ENCODE peak calls at places on chromosomes 13 and 19, in eight cellular contexts. One of them, this sample, is unnamed.

GRCh38 chr13:89163081-89163480 is 1491.9 kb downstream of the SLITRK5 start:
- DNase-seq in nephron progenitor cell: no peak
- DNase-seq in stimulated activated naive CD4-positive, alpha-beta T cell: no peak
- DNase-seq in astrocyte: no peak
- DNase-seq in stimulated activated CD4-positive, alpha-beta T cell treated with anti-CD3 and anti-CD28 coated beads, Interleukin-12 subunit alpha, Interleukin-12 subunit beta, amount 100 ng/mL, for 24 hours: no peak
- DNase-seq in CD4-positive, CD25-positive, alpha-beta regulatory T cell: no peak
- DNase-seq in mucosa of descending colon: no peak
- DNase-seq in activated naive CD4-positive, alpha-beta T cell: no peak
- DNase-seq in this sample: peak

GRCh38 chr13:26727633-26728032 is 33.0 kb downstream of the GPR12 start:
- DNase-seq in nephron progenitor cell: no peak
- DNase-seq in stimulated activated naive CD4-positive, alpha-beta T cell: no peak
- DNase-seq in astrocyte: no peak
- DNase-seq in stimulated activated CD4-positive, alpha-beta T cell treated with anti-CD3 and anti-CD28 coated beads, Interleukin-12 subunit alpha, Interleukin-12 subunit beta, amount 100 ng/mL, for 24 hours: no peak
- DNase-seq in CD4-positive, CD25-positive, alpha-beta regulatory T cell: no peak
- DNase-seq in mucosa of descending colon: no peak
- DNase-seq in activated naive CD4-positive, alpha-beta T cell: no peak
- DNase-seq in this sample: no peak

GRCh38 chr13:42333613-42334328 is 61.8 kb downstream of the AKAP11 start:
- DNase-seq in nephron progenitor cell: no peak
- DNase-seq in stimulated activated naive CD4-positive, alpha-beta T cell: no peak
- DNase-seq in astrocyte: peak
- DNase-seq in stimulated activated CD4-positive, alpha-beta T cell treated with anti-CD3 and anti-CD28 coated beads, Interleukin-12 subunit alpha, Interleukin-12 subunit beta, amount 100 ng/mL, for 24 hours: no peak
- DNase-seq in CD4-positive, CD25-positive, alpha-beta regulatory T cell: no peak
- DNase-seq in mucosa of descending colon: peak
- DNase-seq in activated naive CD4-positive, alpha-beta T cell: no peak
- DNase-seq in this sample: no peak

GRCh38 chr13:28337196-28338045 is 157.5 kb downstream of the FLT1 start:
- DNase-seq in nephron progenitor cell: no peak
- DNase-seq in stimulated activated naive CD4-positive, alpha-beta T cell: no peak
- DNase-seq in astrocyte: peak
- DNase-seq in stimulated activated CD4-positive, alpha-beta T cell treated with anti-CD3 and anti-CD28 coated beads, Interleukin-12 subunit alpha, Interleukin-12 subunit beta, amount 100 ng/mL, for 24 hours: no peak
- DNase-seq in CD4-positive, CD25-positive, alpha-beta regulatory T cell: no peak
- DNase-seq in mucosa of descending colon: no peak
- DNase-seq in activated naive CD4-positive, alpha-beta T cell: no peak
- DNase-seq in this sample: no peak

GRCh38 chr19:1856698-1857603 is 6.4 kb downstream of the KLF16 start:
- DNase-seq in nephron progenitor cell: peak
- DNase-seq in stimulated activated naive CD4-positive, alpha-beta T cell: peak
- DNase-seq in astrocyte: peak
- DNase-seq in stimulated activated CD4-positive, alpha-beta T cell treated with anti-CD3 and anti-CD28 coated beads, Interleukin-12 subunit alpha, Interleukin-12 subunit beta, amount 100 ng/mL, for 24 hours: no peak
- DNase-seq in CD4-positive, CD25-positive, alpha-beta regulatory T cell: peak
- DNase-seq in mucosa of descending colon: peak
- DNase-seq in activated naive CD4-positive, alpha-beta T cell: no peak
- DNase-seq in this sample: no peak

GRCh38 chr13:113022391-113023216 is 53.6 kb downstream of the MCF2L start:
- DNase-seq in nephron progenitor cell: peak
- DNase-seq in stimulated activated naive CD4-positive, alpha-beta T cell: no peak
- DNase-seq in astrocyte: no peak
- DNase-seq in stimulated activated CD4-positive, alpha-beta T cell treated with anti-CD3 and anti-CD28 coated beads, Interleukin-12 subunit alpha, Interleukin-12 subunit beta, amount 100 ng/mL, for 24 hours: no peak
- DNase-seq in CD4-positive, CD25-positive, alpha-beta regulatory T cell: no peak
- DNase-seq in mucosa of descending colon: no peak
- DNase-seq in activated naive CD4-positive, alpha-beta T cell: no peak
- DNase-seq in this sample: no peak

GRCh38 chr13:43934273-43934672 is 54.6 kb downstream of the LACC1 start:
- DNase-seq in nephron progenitor cell: no peak
- DNase-seq in stimulated activated naive CD4-positive, alpha-beta T cell: no peak
- DNase-seq in astrocyte: peak
- DNase-seq in stimulated activated CD4-positive, alpha-beta T cell treated with anti-CD3 and anti-CD28 coated beads, Interleukin-12 subunit alpha, Interleukin-12 subunit beta, amount 100 ng/mL, for 24 hours: no peak
- DNase-seq in CD4-positive, CD25-positive, alpha-beta regulatory T cell: no peak
- DNase-seq in mucosa of descending colon: no peak
- DNase-seq in activated naive CD4-positive, alpha-beta T cell: no peak
- DNase-seq in this sample: no peak

GRCh38 chr19:4185413-4186086 is 3.1 kb downstream of the ANKRD24 start:
- DNase-seq in nephron progenitor cell: no peak
- DNase-seq in stimulated activated naive CD4-positive, alpha-beta T cell: no peak
- DNase-seq in astrocyte: no peak
- DNase-seq in stimulated activated CD4-positive, alpha-beta T cell treated with anti-CD3 and anti-CD28 coated beads, Interleukin-12 subunit alpha, Interleukin-12 subunit beta, amount 100 ng/mL, for 24 hours: no peak
- DNase-seq in CD4-positive, CD25-positive, alpha-beta regulatory T cell: no peak
- DNase-seq in mucosa of descending colon: no peak
- DNase-seq in activated naive CD4-positive, alpha-beta T cell: no peak
- DNase-seq in this sample: no peak

GRCh38 chr13:27130223-27131015 is 41.2 kb downstream of the USP12 start:
- DNase-seq in nephron progenitor cell: no peak
- DNase-seq in stimulated activated naive CD4-positive, alpha-beta T cell: no peak
- DNase-seq in astrocyte: peak
- DNase-seq in stimulated activated CD4-positive, alpha-beta T cell treated with anti-CD3 and anti-CD28 coated beads, Interleukin-12 subunit alpha, Interleukin-12 subunit beta, amount 100 ng/mL, for 24 hours: no peak
- DNase-seq in CD4-positive, CD25-positive, alpha-beta regulatory T cell: no peak
- DNase-seq in mucosa of descending colon: no peak
- DNase-seq in activated naive CD4-positive, alpha-beta T cell: no peak
- DNase-seq in this sample: no peak

GRCh38 chr19:33578697-33579096 is 43.1 kb upstream of the CHST8 start:
- DNase-seq in nephron progenitor cell: no peak
- DNase-seq in stimulated activated naive CD4-positive, alpha-beta T cell: no peak
- DNase-seq in astrocyte: no peak
- DNase-seq in stimulated activated CD4-positive, alpha-beta T cell treated with anti-CD3 and anti-CD28 coated beads, Interleukin-12 subunit alpha, Interleukin-12 subunit beta, amount 100 ng/mL, for 24 hours: no peak
- DNase-seq in CD4-positive, CD25-positive, alpha-beta regulatory T cell: no peak
- DNase-seq in mucosa of descending colon: no peak
- DNase-seq in activated naive CD4-positive, alpha-beta T cell: no peak
- DNase-seq in this sample: no peak

GRCh38 chr13:25633108-25633507 is 261.3 kb downstream of the ATP8A2 start:
- DNase-seq in nephron progenitor cell: no peak
- DNase-seq in stimulated activated naive CD4-positive, alpha-beta T cell: no peak
- DNase-seq in astrocyte: peak
- DNase-seq in stimulated activated CD4-positive, alpha-beta T cell treated with anti-CD3 and anti-CD28 coated beads, Interleukin-12 subunit alpha, Interleukin-12 subunit beta, amount 100 ng/mL, for 24 hours: no peak
- DNase-seq in CD4-positive, CD25-positive, alpha-beta regulatory T cell: no peak
- DNase-seq in mucosa of descending colon: no peak
- DNase-seq in activated naive CD4-positive, alpha-beta T cell: no peak
- DNase-seq in this sample: no peak